ENCODE peak calls at places on chromosomes 4 and X, in seven cellular contexts. O, P, N, V, Q, W and I are unnamed samples.

GRCh38 chr4:5893013-5893580 is at the start of gene CRMP1:
- DNase-seq in W (no peak), N (no peak), V (no peak), Q (no peak), P (no peak), O (no peak), I (no peak)

GRCh38 chrX:56762707-56763555 is 33.9 kb downstream of the NBDY start:
- DNase-seq in V (peak; percentile 51), Q (no peak), O (no peak), W (no peak), N (peak; percentile 23), P (no peak), I (no peak)

GRCh38 chrX:147875866-147876596 is 35.7 kb upstream of the FMR1 start:
- DNase-seq in W (no peak), Q (no peak), N (no peak), P (no peak), O (no peak), V (no peak), I (no peak)

GRCh38 chr4:143667461-143667860 is 33.0 kb downstream of the FREM3 start:
- DNase-seq in N (no peak), W (no peak), Q (no peak), O (peak; percentile 33), V (no peak), P (peak; percentile 56), I (no peak)

GRCh38 chrX:27680726-27681125 is 90.6 kb downstream of the DCAF8L2 start:
- DNase-seq in N (no peak), P (no peak), V (no peak), W (no peak), Q (peak; percentile 5), O (no peak), I (no peak)

GRCh38 chr4:96152824-96153223 is 312.9 kb downstream of the PDHA2 start:
- DNase-seq in N (no peak), V (no peak), P (no peak), O (no peak), Q (no peak), W (no peak), I (no peak)

GRCh38 chrX:152072236-152072635 is 66.1 kb downstream of the MAGEA10 start:
- DNase-seq in N (no peak), V (no peak), P (no peak), W (no peak), Q (peak; percentile 74), O (no peak), I (peak; percentile 29)

GRCh38 chrX:154724999-154725756 is 25.7 kb downstream of the GAB3 start:
- DNase-seq in P (no peak), O (no peak), W (no peak), N (no peak), V (no peak), Q (no peak), I (no peak)

GRCh38 chrX:103773445-103773844 is 3.2 kb upstream of the PLP1 start:
- DNase-seq in V (no peak), O (no peak), Q (no peak), N (no peak), P (no peak), W (no peak), I (no peak)

GRCh38 chrX:97846718-97847237 is 963.1 kb downstream of the RPA4 start:
- DNase-seq in V (peak; percentile 46), N (no peak), W (no peak), P (no peak), Q (no peak), O (no peak), I (peak; percentile 13)

GRCh38 chr4:20528508-20528907 is 171.8 kb upstream of the PACRGL start:
- DNase-seq in N (no peak), Q (peak; percentile 15), W (no peak), P (no peak), O (no peak), V (no peak), I (no peak)

GRCh38 chr4:8019396-8020365 is 80.0 kb upstream of the AFAP1 start:
- DNase-seq in W (no peak), P (no peak), Q (peak; percentile 25), N (peak; percentile 50), V (no peak), O (no peak), I (peak; percentile 79)

GRCh38 chrX:82813671-82814078 is 694.4 kb upstream of the POU3F4 start:
- DNase-seq in N (no peak), Q (peak; percentile 96), P (no peak), V (no peak), W (no peak), O (no peak), I (no peak)

GRCh38 chr4:21992330-21992729 is 43.8 kb upstream of the KCNIP4 start:
- DNase-seq in Q (no peak), V (no peak), W (no peak), N (no peak), O (no peak), P (no peak), I (no peak)

GRCh38 chr4:6781113-6781512 is 1.4 kb upstream of the KIAA0232 start:
- DNase-seq in N (peak; percentile 74), Q (no peak), W (peak; percentile 61), P (peak; percentile 64), O (no peak), V (no peak), I (no peak)

GRCh38 chr4:113435893-113436292 is 325.6 kb downstream of the CAMK2D start:
- DNase-seq in W (peak; percentile 24), V (no peak), Q (peak; percentile 96), O (peak; percentile 60), N (peak; percentile 50), P (peak; percentile 74), I (no peak)

GRCh38 chr4:152735302-152735917 is 44.1 kb downstream of the TIGD4 start:
- DNase-seq in Q (peak; percentile 38), V (no peak), W (no peak), P (no peak), N (no peak), O (no peak), I (no peak)

GRCh38 chr4:71194454-71194853 is 144.4 kb upstream of the SLC4A4 start:
- DNase-seq in W (no peak), Q (no peak), O (no peak), P (no peak), V (no peak), N (no peak), I (no peak)

GRCh38 chr4:2888826-2889225 is 45.2 kb downstream of the ADD1 start:
- DNase-seq in N (no peak), P (no peak), O (no peak), W (no peak), Q (no peak), V (no peak), I (no peak)

GRCh38 chr4:120753854-120754253 is 168.7 kb downstream of the PRDM5 start:
- DNase-seq in V (no peak), O (no peak), Q (no peak), P (no peak), N (no peak), W (no peak), I (no peak)

GRCh38 chr4:83238849-83239248 is 45.7 kb downstream of the COQ2 start:
- DNase-seq in P (no peak), Q (no peak), O (no peak), V (no peak), W (no peak), N (no peak), I (no peak)
- H3K4me3 ChIP-seq in P (no peak overlapping the region), Q (no peak overlapping the region), O (no peak overlapping the region), V (no peak overlapping the region), W (no peak overlapping the region), N (no peak overlapping the region), I (no peak overlapping the region)

DNA sequence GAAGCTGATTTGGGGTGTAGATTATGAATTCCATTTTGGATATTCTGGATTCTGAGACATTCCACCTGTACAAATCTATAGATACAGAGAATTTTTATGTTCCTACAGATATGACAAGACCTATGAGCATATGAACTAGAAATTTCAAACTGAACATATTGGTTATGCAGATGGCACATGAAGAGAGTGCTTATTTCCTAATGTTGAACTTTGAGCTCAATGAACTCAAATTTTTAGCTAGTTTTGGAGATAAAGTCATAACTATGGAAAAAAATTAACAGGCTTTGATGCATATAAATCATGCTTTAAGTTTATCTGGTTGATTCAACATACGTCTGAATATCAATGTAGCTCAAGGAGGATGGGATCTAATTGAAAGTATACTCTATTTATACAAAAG is 8.9 kb downstream of the CHIC2 start:
- DNase-seq in V (no peak), P (no peak), W (no peak), Q (no peak), N (no peak), O (no peak), I (no peak)
- H3K4me1 ChIP-seq in V (peaks cover 17% of the 10 kb centered on the region), P (no peaks in the 10 kb centered on the region), W (peaks cover 79% of the 10 kb centered on the region), Q (peaks cover 13% of the 10 kb centered on the region), N (peaks cover 51% of the 10 kb centered on the region), O (peaks cover 8% of the 10 kb centered on the region), I (no peaks in the 10 kb centered on the region)

DNA sequence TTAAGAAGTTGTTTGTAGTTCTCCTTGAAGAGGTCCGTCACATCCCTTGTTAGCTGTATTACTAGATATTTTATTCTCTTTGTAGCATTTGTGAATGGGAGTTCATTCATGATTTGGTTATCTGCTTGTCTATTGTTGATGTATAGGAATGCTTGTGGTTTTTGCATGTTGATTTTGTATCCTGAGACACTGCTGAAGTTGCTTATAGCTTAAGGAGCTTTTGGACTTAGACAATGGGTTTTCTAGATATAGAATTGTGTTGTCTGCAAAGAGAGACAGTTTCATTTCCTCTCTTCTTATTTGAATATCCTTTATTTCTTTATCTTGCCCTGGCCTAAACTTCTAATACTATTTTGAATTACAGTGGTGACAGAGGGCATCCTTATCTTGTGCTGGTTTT is 52.1 kb upstream of the GRID2 start:
- DNase-seq in N (no peak), Q (no peak), W (no peak), O (no peak), P (no peak), V (no peak), I (no peak)
- H3K4me3 ChIP-seq in N (no peak overlapping the region), Q (no peak overlapping the region), W (no peak overlapping the region), O (no peak overlapping the region), P (no peak overlapping the region), V (no peak overlapping the region), I (no peak overlapping the region)

DNA sequence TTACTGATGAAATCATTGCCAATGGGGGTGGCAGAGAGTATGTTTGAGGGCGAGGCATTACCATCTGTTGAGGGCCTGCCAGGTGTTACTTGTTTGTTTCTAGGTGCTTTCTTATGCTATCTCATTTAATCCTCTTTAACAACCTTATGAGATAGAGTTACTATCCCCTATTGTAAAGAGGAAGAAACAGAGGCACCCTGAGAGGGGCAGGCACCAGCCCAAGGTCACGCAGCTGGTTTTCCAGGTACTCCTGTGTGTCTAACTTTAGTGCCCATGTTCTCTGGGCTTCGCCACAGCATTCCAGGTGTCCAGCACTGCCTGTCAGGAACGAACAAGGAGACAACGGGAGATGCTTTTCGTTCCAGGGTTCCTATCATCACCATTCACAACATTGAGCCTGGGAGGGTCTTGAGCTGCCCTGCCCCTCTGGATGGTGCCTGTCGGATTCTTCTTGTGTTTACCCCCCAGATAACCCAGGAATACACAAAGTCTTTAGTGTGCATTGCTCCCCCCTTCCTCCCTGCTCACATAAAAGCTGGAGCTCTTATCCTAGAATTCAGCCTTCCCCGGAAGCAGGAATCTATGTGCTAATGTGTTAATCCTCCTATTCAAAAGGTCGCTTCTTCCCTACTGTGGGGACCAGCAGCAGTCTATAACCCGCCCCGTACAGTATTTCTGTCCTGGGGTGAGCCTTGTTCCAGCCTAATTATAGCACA is 24.9 kb upstream of the GPC4 start:
- DNase-seq in P (no peak), N (no peak), V (no peak), O (no peak), W (no peak), Q (no peak), I (no peak)
- H3K4me1 ChIP-seq in P (no peaks in the 10 kb centered on the region), N (no peaks in the 10 kb centered on the region), V (no peaks in the 10 kb centered on the region), O (no peaks in the 10 kb centered on the region), W (no peaks in the 10 kb centered on the region), Q (peaks cover 4% of the 10 kb centered on the region), I (no peaks in the 10 kb centered on the region)

GRCh38 chr4:130468340-130468739 is 1372.4 kb downstream of the C4orf33 start:
- DNase-seq in W (no peak), O (no peak), Q (no peak), N (no peak), V (no peak), P (no peak), I (no peak)
- H3K4me3 ChIP-seq in W (no peak overlapping the region), O (no peak overlapping the region), Q (no peak overlapping the region), N (no peak overlapping the region), V (no peak overlapping the region), P (no peak overlapping the region), I (no peak overlapping the region)